ENCODE peak calls at places on chromosomes 3 and 15, in five cellular contexts. X, I, T, A and L are unnamed samples.

GRCh38 chr15:57667171-57667924 is 39.2 kb upstream of the POLR2M start:
- DNase-seq in X (peak), I (peak), T (peak), A (no peak), L (no peak)

GRCh38 chr15:50544368-50544767 is 2.1 kb downstream of the USP50 start:
- DNase-seq in X (no peak), I (no peak), T (peak), A (no peak), L (no peak)

GRCh38 chr3:127074900-127075360 is 92.0 kb downstream of the PLXNA1 start:
- DNase-seq in X (peak), I (no peak), T (peak), A (no peak), L (no peak)

GRCh38 chr3:183122257-183122932 is 23.1 kb upstream of the MCCC1 start:
- DNase-seq in X (peak), I (peak), T (peak), A (no peak), L (no peak)

GRCh38 chr3:107870989-107871638 is 219.7 kb downstream of the CD47 start:
- DNase-seq in X (no peak), I (no peak), T (no peak), A (no peak), L (no peak)

GRCh38 chr3:59212128-59212764 is 162.4 kb upstream of the CFAP20DC start:
- DNase-seq in X (peak), I (peak), T (peak), A (no peak), L (no peak)

GRCh38 chr3:108305484-108306172 is 9.3 kb downstream of the HHLA2 start:
- DNase-seq in X (no peak), I (no peak), T (no peak), A (no peak), L (no peak)

GRCh38 chr3:186930143-186930638 is at the start of gene ST6GAL1:
- DNase-seq in X (peak), I (peak), T (peak), A (peak), L (peak)

GRCh38 chr3:176513604-176514003 is 683.7 kb downstream of the TBL1XR1 start:
- DNase-seq in X (no peak), I (peak), T (peak), A (no peak), L (no peak)

GRCh38 chr3:101884776-101885175 is 35.5 kb downstream of the NFKBIZ start:
- DNase-seq in X (no peak), I (no peak), T (no peak), A (no peak), L (no peak)

GRCh38 chr15:71610991-71611720 is 199.2 kb upstream of the NR2E3 start:
- DNase-seq in X (no peak), I (no peak), T (no peak), A (no peak), L (no peak)